ENCODE peak calls at places on chromosomes 6 and 20, in seven cellular contexts. I, X, C, V, S, A and J are unnamed samples. For H3K4me1, the result is how much of the 10 kb centered on the place peaks cover.

GRCh38 chr6:159969921-159970320 is 1.0 kb downstream of the IGF2R start:
- DNase-seq in I (no peak), X (peak), C (no peak), V (peak), S (peak), A (peak), J (peak)

GRCh38 chr6:37303891-37304503 is 46.1 kb upstream of the TMEM217 start:
- DNase-seq in I (no peak), X (no peak), C (no peak), V (peak), S (peak), A (peak), J (peak)

GRCh38 chr6:69801225-69801624 is 4.4 kb upstream of the LMBRD1 start:
- DNase-seq in I (no peak), X (no peak), C (no peak), V (peak), S (no peak), A (no peak), J (no peak)

GRCh38 chr6:160069050-160069454 is 52.6 kb upstream of the SLC22A1 start:
- DNase-seq in I (no peak), X (no peak), C (no peak), V (no peak), S (no peak), A (no peak), J (no peak)

GRCh38 chr6:104638841-104639290 is 220.9 kb downstream of the HACE1 start:
- DNase-seq in I (no peak), X (peak), C (no peak), V (no peak), S (peak), A (no peak), J (no peak)

GRCh38 chr6:110098511-110099116 is 80.9 kb downstream of the WASF1 start:
- DNase-seq in I (no peak), X (no peak), C (no peak), V (no peak), S (no peak), A (no peak), J (no peak)

GRCh38 chr6:170285482-170285881 is 5.4 kb downstream of the DLL1 start:
- DNase-seq in I (peak), X (no peak), C (no peak), V (no peak), S (no peak), A (peak), J (no peak)

GRCh38 chr6:46056906-46057529 is 41.4 kb upstream of the CLIC5 start:
- DNase-seq in I (no peak), X (no peak), C (no peak), V (no peak), S (peak), A (no peak), J (no peak)

GRCh38 chr6:22295145-22295544 is 1.7 kb downstream of the PRL start:
- DNase-seq in I (no peak), X (no peak), C (no peak), V (no peak), S (no peak), A (no peak), J (peak)

GRCh38 chr6:136226027-136226673 is 24.0 kb downstream of the MTFR2 start:
- DNase-seq in I (no peak), X (peak), C (peak), V (peak), S (peak), A (peak), J (peak)

GRCh38 chr20:19934792-19935491 is 82.2 kb upstream of the NAA20 start:
- DNase-seq in I (peak), X (peak), C (no peak), V (no peak), S (no peak), A (peak), J (no peak)

GRCh38 chr20:53923745-53924369 is 146.5 kb downstream of the BCAS1 start:
- DNase-seq in I (no peak), X (no peak), C (no peak), V (no peak), S (no peak), A (no peak), J (no peak)

GRCh38 chr20:3681352-3681930 is 369 bp downstream of the ADAM33 start:
- DNase-seq in I (no peak), X (no peak), C (no peak), V (no peak), S (no peak), A (no peak), J (no peak)

GRCh38 chr20:21099653-21100589 is 6.2 kb downstream of the LINC00237 start:
- DNase-seq in I (peak), X (peak), C (no peak), V (peak), S (peak), A (peak), J (no peak)

GRCh38 chr6:107540465-107540857 is 50.5 kb downstream of the SOBP start:
- DNase-seq in I (no peak), X (no peak), C (no peak), V (no peak), S (no peak), A (no peak), J (no peak)

GRCh38 chr6:157821342-157822033 is 1.6 kb upstream of the SNX9 start:
- DNase-seq in I (no peak), X (no peak), C (no peak), V (no peak), S (no peak), A (no peak), J (no peak)

GRCh38 chr20:10306440-10307358 is 88.1 kb downstream of the SNAP25 start:
- DNase-seq in I (no peak), X (no peak), C (no peak), V (no peak), S (peak), A (no peak), J (no peak)

GRCh38 chr6:31132806-31133205 is 6.1 kb downstream of the PSORS1C2 start:
- DNase-seq in I (no peak), X (no peak), C (no peak), V (no peak), S (no peak), A (no peak), J (no peak)

GRCh38 chr6:73460044-73460443 is 1.5 kb upstream of the MTO1 start:
- DNase-seq in I (no peak), X (no peak), C (no peak), V (no peak), S (no peak), A (no peak), J (no peak)

GRCh38 chr6:151005126-151005525 is 139.6 kb downstream of the MTHFD1L start:
- DNase-seq in I (no peak), X (no peak), C (no peak), V (no peak), S (peak), A (no peak), J (no peak)

GRCh38 chr20:39057911-39058310 is 95.8 kb downstream of the DHX35 start:
- DNase-seq in I (no peak), X (no peak), C (no peak), V (no peak), S (no peak), A (no peak), J (no peak)
- H3K4me1 ChIP-seq in I (under half), X (under half), C (under half), V (under half), S (under half), A (under half), J (under half)

GRCh38 chr6:52283111-52283510 is 1.4 kb downstream of the MCM3 start:
- DNase-seq in I (no peak), X (no peak), C (no peak), V (no peak), S (no peak), A (no peak), J (no peak)
- H3K4me3 ChIP-seq in I (peak), X (no peak), C (no peak), V (peak), S (no peak), A (no peak), J (peak)

GRCh38 chr6:53301801-53302537 is 46.8 kb downstream of the ELOVL5 start:
- DNase-seq in I (no peak), X (no peak), C (no peak), V (no peak), S (no peak), A (no peak), J (no peak)
- H3K4me1 ChIP-seq in I (under half), X (under half), C (under half), V (under half), S (under half), A (half or more), J (under half)

GRCh38 chr6:28544211-28544610 is 18.5 kb downstream of the GPX5 start:
- DNase-seq in I (no peak), X (no peak), C (no peak), V (peak), S (no peak), A (no peak), J (no peak)

GRCh38 chr6:28541996-28542395 is 16.3 kb downstream of the GPX5 start:
- DNase-seq in I (no peak), X (no peak), C (no peak), V (no peak), S (no peak), A (no peak), J (no peak)

GRCh38 chr6:28545955-28546354 is 20.3 kb downstream of the GPX5 start:
- DNase-seq in I (no peak), X (no peak), C (no peak), V (no peak), S (no peak), A (no peak), J (no peak)

GRCh38 chr6:28543671-28544131 is 18.0 kb downstream of the GPX5 start:
- DNase-seq in I (peak), X (no peak), C (no peak), V (peak), S (peak), A (peak), J (peak)

GRCh38 chr6:28542440-28543293 is 17.0 kb downstream of the GPX5 start:
- DNase-seq in I (peak), X (peak), C (no peak), V (peak), S (peak), A (peak), J (peak)
- H3K4me3 ChIP-seq in I (peak), X (no peak), C (peak), V (peak), S (peak), A (peak), J (peak)

GRCh38 chr20:58661298-58662141 is 10.4 kb downstream of the STX16 start:
- DNase-seq in I (no peak), X (no peak), C (peak), V (no peak), S (no peak), A (no peak), J (no peak)

GRCh38 chr20:58662142-58662473 is 11.0 kb downstream of the STX16 start:
- DNase-seq in I (no peak), X (no peak), C (no peak), V (no peak), S (no peak), A (no peak), J (no peak)

GRCh38 chr20:58664883-58665282 is 13.8 kb downstream of the STX16 start:
- DNase-seq in I (no peak), X (no peak), C (no peak), V (no peak), S (no peak), A (no peak), J (peak)

GRCh38 chr20:58659841-58660240 is 8.8 kb downstream of the STX16 start:
- DNase-seq in I (no peak), X (no peak), C (no peak), V (peak), S (no peak), A (no peak), J (no peak)

DNA sequence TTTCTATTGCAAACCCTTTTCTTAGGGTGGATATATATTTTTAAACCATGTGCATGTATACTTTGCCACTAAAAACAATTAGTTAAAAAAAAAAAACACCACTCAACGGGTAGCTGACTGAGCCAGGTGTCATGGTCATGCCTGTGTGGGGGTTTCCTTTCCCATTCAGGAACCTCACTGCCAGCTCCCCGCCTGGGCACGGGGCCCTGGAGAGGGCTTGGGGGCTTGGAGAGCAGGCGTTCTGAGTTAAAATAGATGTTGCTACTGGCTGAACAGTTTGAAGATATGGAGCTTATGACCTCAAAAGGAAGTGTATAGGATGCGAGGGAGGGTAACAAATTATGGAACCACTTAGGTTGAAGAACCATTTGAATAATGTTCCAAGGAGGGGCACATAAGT is 9.8 kb downstream of the STX16 start:
- DNase-seq in I (no peak), X (no peak), C (no peak), V (no peak), S (no peak), A (no peak), J (no peak)
- H3K4me1 ChIP-seq in I (under half), X (under half), C (half or more), V (half or more), S (under half), A (under half), J (under half)

DNA sequence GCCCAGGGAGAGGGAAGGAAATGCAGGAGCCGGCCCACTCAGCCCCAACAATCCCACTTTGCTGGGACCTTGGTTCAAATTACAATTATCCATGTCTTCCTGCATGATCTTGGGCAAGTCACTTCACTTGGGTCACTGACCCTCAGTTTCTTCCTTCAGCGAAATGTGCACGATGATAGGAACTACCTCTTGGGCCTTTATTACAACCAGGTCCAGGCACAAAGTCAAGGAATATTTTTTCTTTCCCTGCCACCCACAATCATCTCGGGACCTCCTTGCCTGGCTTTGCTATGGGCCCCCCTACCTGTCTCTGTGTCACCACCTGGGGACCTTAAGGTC is 358 bp upstream of the PLTP start:
- DNase-seq in I (no peak), X (no peak), C (no peak), V (no peak), S (no peak), A (no peak), J (no peak)
- H3K4me3 ChIP-seq in I (peak), X (no peak), C (peak), V (peak), S (peak), A (peak), J (peak)

GRCh38 chr20:64064145-64064698 is 1.2 kb downstream of the TCEA2 start:
- DNase-seq in I (no peak), X (no peak), C (no peak), V (no peak), S (peak), A (no peak), J (no peak)
- H3K4me1 ChIP-seq in I (under half), X (under half), C (under half), V (under half), S (under half), A (under half), J (under half)

GRCh38 chr6:149449054-149449453 is 35.8 kb downstream of the ZC3H12D start:
- DNase-seq in I (no peak), X (no peak), C (no peak), V (no peak), S (no peak), A (no peak), J (no peak)

GRCh38 chr6:149452062-149452939 is 32.5 kb downstream of the ZC3H12D start:
- DNase-seq in I (no peak), X (no peak), C (no peak), V (no peak), S (no peak), A (no peak), J (no peak)

GRCh38 chr6:149451361-149452061 is 33.3 kb downstream of the ZC3H12D start:
- DNase-seq in I (peak), X (no peak), C (no peak), V (peak), S (peak), A (no peak), J (no peak)

GRCh38 chr6:149450679-149451360 is 34.0 kb downstream of the ZC3H12D start:
- DNase-seq in I (peak), X (peak), C (no peak), V (peak), S (peak), A (peak), J (no peak)

GRCh38 chr6:149449831-149450678 is 34.8 kb downstream of the ZC3H12D start:
- DNase-seq in I (no peak), X (no peak), C (no peak), V (no peak), S (no peak), A (no peak), J (no peak)
- H3K4me3 ChIP-seq in I (peak), X (no peak), C (peak), V (peak), S (no peak), A (peak), J (no peak)

DNA sequence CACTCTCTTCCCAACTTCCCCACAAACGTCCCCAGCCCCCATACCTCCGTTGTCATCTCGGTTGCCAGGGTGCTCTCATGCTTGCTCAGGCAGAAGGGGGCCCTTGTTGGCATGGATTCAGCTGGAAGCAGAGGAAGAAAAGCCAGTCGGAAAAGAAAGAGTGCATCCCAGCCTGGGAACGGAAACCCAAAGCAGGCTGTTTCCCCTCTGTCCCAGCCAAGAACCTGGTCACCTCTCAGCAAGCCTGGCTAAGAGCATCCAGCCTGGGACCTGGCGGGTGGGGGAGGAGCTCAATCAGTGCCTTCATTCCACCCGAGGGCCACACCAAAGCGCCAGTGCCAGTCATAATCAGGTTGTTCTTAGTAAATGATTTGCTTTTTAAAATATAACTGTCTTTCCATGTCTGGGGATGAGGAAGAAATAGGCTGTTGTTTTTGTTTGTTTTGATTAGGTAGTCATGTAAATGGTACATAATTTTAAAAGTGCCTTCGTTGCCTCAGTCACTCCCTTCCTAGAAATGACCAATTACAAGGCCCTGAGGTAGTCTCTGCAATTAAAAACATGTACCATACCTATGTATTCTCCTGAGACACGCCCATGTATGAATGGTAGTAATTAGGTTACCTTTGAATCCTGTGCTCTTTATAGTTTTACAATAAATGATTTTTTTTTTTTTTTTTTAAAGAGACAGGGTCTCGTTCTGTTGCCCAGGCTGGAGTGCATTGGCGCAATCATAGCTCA is 21.1 kb downstream of the CHMP4B start:
- DNase-seq in I (no peak), X (peak), C (no peak), V (peak), S (peak), A (peak), J (no peak)
- H3K4me1 ChIP-seq in I (half or more), X (half or more), C (under half), V (under half), S (under half), A (half or more), J (under half)

DNA sequence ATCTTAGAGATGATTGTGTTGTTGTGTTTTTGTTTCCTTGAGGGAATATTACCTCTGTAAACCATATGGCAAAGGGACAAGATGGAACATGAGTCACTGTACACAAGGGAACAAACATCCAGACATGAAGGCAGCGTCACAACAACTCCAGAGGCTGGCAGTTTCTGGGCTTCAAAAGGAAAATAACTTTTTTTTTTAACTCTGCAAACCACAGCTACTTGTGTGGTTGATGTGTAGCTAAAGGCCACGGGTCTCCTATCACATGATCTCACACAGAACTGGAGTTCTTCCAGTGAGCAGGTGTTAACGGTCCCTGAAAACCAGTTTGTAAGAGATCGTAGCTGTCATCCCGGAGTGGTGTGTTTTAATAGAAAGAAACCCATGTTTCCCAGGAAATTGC is 33.2 kb upstream of the HBS1L start:
- DNase-seq in I (no peak), X (peak), C (peak), V (no peak), S (no peak), A (no peak), J (no peak)
- H3K4me3 ChIP-seq in I (no peak), X (no peak), C (peak), V (no peak), S (no peak), A (no peak), J (no peak)